ENCODE peak calls at places on chromosomes 12 and 14, in eight cellular contexts. U, S, Y, V, R, B, D and N are unnamed samples.
A peak's percentile ranks its signal among the peaks of the same experiment; 100 is the strongest.

GRCh38 chr14:23647619-23648018 is 11.5 kb downstream of the DHRS2 start:
- DNase-seq in U (no peak), S (no peak), Y (no peak), V (no peak), R (no peak), B (no peak), D (no peak), N (no peak)

GRCh38 chr12:92107621-92108131 is 38.0 kb downstream of the BTG1 start:
- DNase-seq in U (no peak), S (no peak), Y (peak; percentile 30), V (no peak), R (no peak), B (no peak), D (no peak), N (no peak)

GRCh38 chr12:17802657-17803641 is 287.0 kb downstream of the RERGL start:
- DNase-seq in U (no peak), S (no peak), Y (no peak), V (no peak), R (peak; percentile 13), B (no peak), D (no peak), N (no peak)

GRCh38 chr12:95763809-95764253 is 26.7 kb downstream of the NTN4 start:
- DNase-seq in U (no peak), S (no peak), Y (no peak), V (peak; percentile 25), R (no peak), B (no peak), D (no peak), N (no peak)

GRCh38 chr14:77154421-77154820 is 12.8 kb upstream of the ZDHHC22 start:
- DNase-seq in U (no peak), S (no peak), Y (no peak), V (no peak), R (no peak), B (no peak), D (no peak), N (no peak)

GRCh38 chr14:96754845-96755184 is 42.4 kb upstream of the VRK1 start:
- DNase-seq in U (no peak), S (no peak), Y (no peak), V (no peak), R (no peak), B (no peak), D (no peak), N (no peak)

GRCh38 chr14:101147848-101148247 is 244.3 kb upstream of the RTL1 start:
- DNase-seq in U (no peak), S (no peak), Y (no peak), V (no peak), R (no peak), B (no peak), D (no peak), N (no peak)

GRCh38 chr12:84920331-84920730 is 7.7 kb upstream of the SLC6A15 start:
- DNase-seq in U (no peak), S (no peak), Y (no peak), V (no peak), R (no peak), B (no peak), D (no peak), N (no peak)

GRCh38 chr14:35224615-35225014 is 67.6 kb upstream of the PSMA6 start:
- DNase-seq in U (no peak), S (no peak), Y (no peak), V (no peak), R (no peak), B (no peak), D (no peak), N (no peak)

GRCh38 chr14:61502459-61503093 is 181.2 kb downstream of the PRKCH start:
- DNase-seq in U (no peak), S (no peak), Y (no peak), V (no peak), R (no peak), B (no peak), D (no peak), N (no peak)

GRCh38 chr14:63781686-63782085 is 53.8 kb upstream of the SGPP1 start:
- DNase-seq in U (no peak), S (no peak), Y (no peak), V (no peak), R (no peak), B (no peak), D (no peak), N (no peak)

GRCh38 chr14:22476882-22477281 is 112.1 kb downstream of the DAD1 start:
- DNase-seq in U (no peak), S (no peak), Y (no peak), V (no peak), R (no peak), B (no peak), D (no peak), N (no peak)

GRCh38 chr14:22478247-22478646 is 110.8 kb downstream of the DAD1 start:
- DNase-seq in U (no peak), S (no peak), Y (no peak), V (no peak), R (no peak), B (no peak), D (no peak), N (no peak)

GRCh38 chr14:22478670-22479069 is 110.4 kb downstream of the DAD1 start:
- DNase-seq in U (no peak), S (no peak), Y (no peak), V (peak; percentile 20), R (no peak), B (no peak), D (no peak), N (no peak)

GRCh38 chr14:22479132-22479531 is 109.9 kb downstream of the DAD1 start:
- DNase-seq in U (no peak), S (no peak), Y (no peak), V (no peak), R (no peak), B (no peak), D (no peak), N (no peak)

DNA sequence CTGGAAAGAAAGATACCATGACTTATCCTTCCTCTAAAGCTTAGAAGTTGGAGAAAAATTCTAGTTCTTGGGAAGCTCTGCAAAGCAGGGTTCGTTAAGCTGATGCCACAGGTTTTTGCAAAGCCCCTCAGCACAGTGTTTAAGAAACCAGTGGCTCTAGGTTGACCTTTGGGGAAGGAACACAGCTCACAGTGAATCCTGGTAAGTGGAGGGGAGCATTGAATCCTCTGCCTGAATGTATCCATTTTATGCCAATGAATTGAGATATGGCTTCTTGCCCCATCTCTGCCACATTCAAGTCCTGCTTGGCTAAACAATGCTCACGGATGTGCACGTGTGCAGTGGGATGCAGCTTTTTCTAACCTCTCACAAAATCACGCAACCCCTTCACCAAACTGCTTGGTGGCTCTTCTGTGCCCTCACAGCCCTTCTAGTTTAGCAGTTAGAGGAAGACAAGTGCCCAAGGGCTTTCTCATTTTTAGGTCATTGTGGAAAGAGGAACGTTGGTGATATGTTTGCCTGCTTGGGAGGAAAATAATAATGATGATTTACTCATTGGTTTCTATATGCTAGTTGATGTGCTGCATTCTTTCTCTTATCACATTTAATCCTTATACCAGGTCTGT is 111.3 kb downstream of the DAD1 start:
- DNase-seq in U (no peak), S (no peak), Y (no peak), V (no peak), R (no peak), B (no peak), D (no peak), N (no peak)
- H3K4me1 ChIP-seq in U (peaks cover 56% of the 10 kb centered on the region), S (no peaks in the 10 kb centered on the region), Y (peaks cover 8% of the 10 kb centered on the region), V (peaks cover 13% of the 10 kb centered on the region), R (peaks cover 3% of the 10 kb centered on the region), B (peaks cover 6% of the 10 kb centered on the region), D (peaks cover 5% of the 10 kb centered on the region), N (no peaks in the 10 kb centered on the region)

DNA sequence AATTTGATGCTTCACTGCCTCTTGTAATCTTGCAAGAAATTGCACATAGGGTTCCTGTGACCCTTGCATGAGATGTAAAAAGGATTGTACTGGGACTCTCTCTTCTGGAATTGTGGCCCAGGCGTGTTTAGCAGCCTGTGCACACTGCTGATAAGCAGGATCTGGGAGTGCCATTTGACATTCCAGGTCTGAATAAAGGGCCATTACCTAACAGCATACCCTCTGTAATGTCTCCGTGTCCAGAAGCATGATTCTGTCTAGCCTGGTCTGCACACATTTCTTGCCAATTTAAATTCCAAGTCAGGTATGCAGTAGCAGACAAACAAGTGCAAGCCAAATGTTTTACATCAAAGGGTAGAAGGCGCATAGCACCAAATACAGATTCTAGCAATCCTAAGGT is 18.1 kb upstream of the MAPKAPK5 start:
- DNase-seq in U (no peak), S (no peak), Y (no peak), V (no peak), R (no peak), B (no peak), D (no peak), N (no peak)
- H3K27ac ChIP-seq in U (no peak overlapping the region), S (no peak overlapping the region), Y (no peak overlapping the region), V (no peak overlapping the region), R (no peak overlapping the region), B (no peak overlapping the region), D (peak overlapping the region; percentile 15), N (no peak overlapping the region)

GRCh38 chr14:102695172-102695569 is 82.1 kb upstream of the TRAF3 start:
- DNase-seq in U (no peak), S (no peak), Y (no peak), V (no peak), R (no peak), B (no peak), D (no peak), N (no peak)

GRCh38 chr14:102692334-102692733 is 84.9 kb upstream of the TRAF3 start:
- DNase-seq in U (no peak), S (no peak), Y (no peak), V (no peak), R (no peak), B (no peak), D (no peak), N (no peak)

GRCh38 chr14:102694530-102695171 is 82.6 kb upstream of the TRAF3 start:
- DNase-seq in U (no peak), S (peak; percentile 50), Y (peak; percentile 85), V (no peak), R (peak; percentile 72), B (no peak), D (no peak), N (no peak)

GRCh38 chr14:102691763-102692162 is 85.5 kb upstream of the TRAF3 start:
- DNase-seq in U (no peak), S (no peak), Y (no peak), V (no peak), R (no peak), B (no peak), D (no peak), N (no peak)

DNA sequence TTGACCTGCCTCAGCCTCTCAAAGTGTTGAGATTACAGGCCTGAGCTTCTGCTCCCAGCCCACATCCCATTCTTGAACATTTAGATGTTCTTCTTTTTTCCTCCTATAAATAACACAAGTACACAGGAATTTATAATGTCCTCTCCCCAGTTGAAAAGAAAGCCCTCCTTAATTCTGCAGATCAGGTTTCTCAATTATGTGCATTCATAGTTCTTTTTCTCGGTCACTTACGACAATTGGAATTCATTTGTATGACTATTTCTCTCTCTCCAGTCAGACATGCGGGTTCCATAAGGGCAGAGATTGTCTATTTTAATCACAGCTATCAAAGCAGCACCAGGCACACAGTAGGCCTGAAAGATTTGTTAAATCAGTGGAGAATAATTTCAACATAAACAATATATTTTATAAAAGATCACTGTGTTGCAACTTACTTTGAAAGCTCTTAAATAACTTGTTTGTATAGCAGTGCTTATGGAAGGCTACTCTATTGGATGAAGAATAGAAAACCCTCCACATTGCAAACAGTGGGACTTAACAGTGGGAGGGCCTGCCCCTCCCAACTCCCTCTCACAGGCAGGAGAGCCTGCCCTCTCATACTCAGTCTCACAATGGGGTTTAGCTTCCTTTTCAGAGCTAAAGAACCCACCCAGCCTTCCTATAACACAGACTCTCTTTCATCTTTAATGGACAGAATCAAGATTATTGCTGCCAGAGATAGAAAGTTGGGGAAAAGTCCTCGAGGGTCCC is 84.1 kb upstream of the TRAF3 start:
- DNase-seq in U (no peak), S (no peak), Y (peak; percentile 21), V (no peak), R (no peak), B (no peak), D (no peak), N (no peak)
- H3K4me1 ChIP-seq in U (peaks cover 81% of the 10 kb centered on the region), S (peaks cover 8% of the 10 kb centered on the region), Y (peaks cover 23% of the 10 kb centered on the region), V (peaks cover 21% of the 10 kb centered on the region), R (no peaks in the 10 kb centered on the region), B (peaks cover 11% of the 10 kb centered on the region), D (peaks cover 44% of the 10 kb centered on the region), N (peaks cover 1% of the 10 kb centered on the region)

GRCh38 chr14:55546212-55546874 is 33.7 kb upstream of the KTN1 start:
- DNase-seq in U (no peak), S (no peak), Y (no peak), V (no peak), R (no peak), B (no peak), D (no peak), N (no peak)
- H3K27ac ChIP-seq in U (no peak overlapping the region), S (no peak overlapping the region), Y (no peak overlapping the region), V (no peak overlapping the region), R (no peak overlapping the region), B (no peak overlapping the region), D (no peak overlapping the region), N (no peak overlapping the region)